ENCODE peak calls at places on chromosomes 2 and 18, in six cellular contexts. O, C, R, D, E and N are unnamed samples.

GRCh38 chr2:221463235-221463896 is 108.7 kb downstream of the EPHA4 start:
- DNase-seq in O (peak), C (no peak), R (no peak), D (no peak), E (no peak), N (no peak)

GRCh38 chr2:169964740-169965139 is 137.5 kb downstream of the UBR3 start:
- DNase-seq in O (no peak), C (no peak), R (no peak), D (no peak), E (no peak), N (no peak)

GRCh38 chr2:209922116-209922515 is 80.3 kb upstream of the RPE start:
- DNase-seq in O (no peak), C (no peak), R (no peak), D (no peak), E (no peak), N (no peak)

GRCh38 chr2:145343287-145343686 is 823.4 kb upstream of the ZEB2 start:
- DNase-seq in O (no peak), C (no peak), R (no peak), D (no peak), E (no peak), N (no peak)

GRCh38 chr18:12282436-12283039 is 25.5 kb upstream of the TUBB6 start:
- DNase-seq in O (no peak), C (no peak), R (no peak), D (no peak), E (no peak), N (no peak)

GRCh38 chr2:37588316-37588777 is 83.1 kb downstream of the CDC42EP3 start:
- DNase-seq in O (no peak), C (peak), R (no peak), D (no peak), E (no peak), N (no peak)

GRCh38 chr2:36329746-36330145 is 25.8 kb upstream of the CRIM1 start:
- DNase-seq in O (no peak), C (no peak), R (peak), D (no peak), E (no peak), N (no peak)

GRCh38 chr2:1550658-1551316 is 137.5 kb downstream of the TPO start:
- DNase-seq in O (peak), C (peak), R (peak), D (peak), E (peak), N (no peak)

GRCh38 chr2:238596571-238597551 is 170.1 kb downstream of the ASB1 start:
- DNase-seq in O (no peak), C (no peak), R (no peak), D (peak), E (no peak), N (no peak)

GRCh38 chr2:165114345-165114943 is 89.4 kb downstream of the SCN3A start:
- DNase-seq in O (no peak), C (no peak), R (no peak), D (no peak), E (no peak), N (no peak)

GRCh38 chr2:30208453-30208852 is 22.9 kb upstream of the LBH start:
- DNase-seq in O (peak), C (peak), R (peak), D (peak), E (no peak), N (no peak)

GRCh38 chr2:133776936-133777587 is 208.8 kb upstream of the NCKAP5 start:
- DNase-seq in O (no peak), C (no peak), R (no peak), D (no peak), E (no peak), N (no peak)

GRCh38 chr2:169069341-169069740 is at the start of gene DHRS9:
- DNase-seq in O (no peak), C (no peak), R (no peak), D (no peak), E (no peak), N (no peak)

GRCh38 chr2:240138275-240138984 is 2.0 kb downstream of the OTOS start:
- DNase-seq in O (no peak), C (no peak), R (no peak), D (peak), E (no peak), N (no peak)

GRCh38 chr2:141392517-141393213 is 738.2 kb downstream of the LRP1B start:
- DNase-seq in O (no peak), C (no peak), R (no peak), D (no peak), E (no peak), N (no peak)

GRCh38 chr2:48695991-48696390 is 59.5 kb downstream of the LHCGR start:
- DNase-seq in O (no peak), C (no peak), R (no peak), D (no peak), E (no peak), N (no peak)